ENCODE peak calls at places on chromosomes 5 and 9, in nine cellular contexts. T is heart right ventricle, U is ovary, X is right lobe of liver, G is left ventricle myocardium inferior, O is endothelial cell, I is MM.1S, E is breast epithelium, M is cardiac muscle cell. K is an unnamed sample.

GRCh38 chr9:82538634-82539033 is 524.3 kb downstream of the RASEF start:
- DNase-seq in T (no peak), U (no peak), X (no peak), G (no peak), O (no peak), I (no peak), E (no peak), M (no peak), K (no peak)

GRCh38 chr9:91082709-91083108 is 279.0 kb downstream of the AUH start:
- DNase-seq in T (no peak), U (no peak), X (no peak), G (no peak), O (no peak), I (no peak), E (no peak), M (no peak), K (no peak)

GRCh38 chr9:92706218-92706940 is 36.4 kb upstream of the IPPK start:
- DNase-seq in T (no peak), U (no peak), X (no peak), G (no peak), O (peak; percentile 60), I (peak; percentile 25), E (peak; percentile 19), M (peak; percentile 39), K (no peak)

GRCh38 chr5:168471785-168472184 is 14.5 kb upstream of the RARS1 start:
- DNase-seq in T (no peak), U (no peak), X (no peak), G (no peak), O (no peak), I (no peak), E (no peak), M (no peak), K (no peak)

GRCh38 chr5:893711-894110 is 1.0 kb downstream of the TRIP13 start:
- DNase-seq in T (no peak), U (no peak), X (no peak), G (no peak), O (no peak), I (peak; percentile 94), E (no peak), M (no peak), K (no peak)

GRCh38 chr9:4541848-4542247 is 51.6 kb downstream of the SLC1A1 start:
- DNase-seq in T (no peak), U (no peak), X (no peak), G (no peak), O (no peak), I (no peak), E (no peak), M (no peak), K (no peak)

GRCh38 chr5:40428129-40428528 is 251.6 kb upstream of the PTGER4 start:
- DNase-seq in T (no peak), U (no peak), X (no peak), G (peak; percentile 28), O (no peak), I (no peak), E (no peak), M (peak; percentile 76), K (no peak)

GRCh38 chr5:132250547-132250946 is 6.9 kb upstream of the PDLIM4 start:
- DNase-seq in T (no peak), U (no peak), X (peak; percentile 13), G (no peak), O (no peak), I (no peak), E (no peak), M (no peak), K (peak; percentile 5)

GRCh38 chr5:59487068-59487686 is 406.3 kb downstream of the PDE4D start:
- DNase-seq in T (no peak), U (no peak), X (no peak), G (no peak), O (no peak), I (no peak), E (no peak), M (no peak), K (no peak)

GRCh38 chr5:170811719-170812118 is 28.2 kb downstream of the GABRP start:
- DNase-seq in T (no peak), U (no peak), X (no peak), G (no peak), O (no peak), I (no peak), E (no peak), M (no peak), K (no peak)

GRCh38 chr9:134604834-134605233 is 36.8 kb upstream of the COL5A1 start:
- DNase-seq in T (no peak), U (no peak), X (peak; percentile 23), G (no peak), O (peak; percentile 1), I (no peak), E (peak; percentile 43), M (no peak), K (no peak)

GRCh38 chr9:15935661-15936315 is 382.9 kb downstream of the CCDC171 start:
- DNase-seq in T (no peak), U (no peak), X (no peak), G (no peak), O (no peak), I (no peak), E (no peak), M (no peak), K (no peak)

GRCh38 chr5:157606046-157606445 is 30.5 kb upstream of the ADAM19 start:
- DNase-seq in T (no peak), U (no peak), X (no peak), G (no peak), O (no peak), I (no peak), E (no peak), M (no peak), K (no peak)

GRCh38 chr9:33233659-33234335 is 6.2 kb upstream of the SPINK4 start:
- DNase-seq in T (no peak), U (no peak), X (no peak), G (no peak), O (no peak), I (peak; percentile 4), E (peak; percentile 90), M (peak; percentile 79), K (no peak)

GRCh38 chr9:27750571-27750970 is 177.3 kb upstream of the C9orf72 start:
- DNase-seq in T (no peak), U (no peak), X (no peak), G (no peak), O (no peak), I (no peak), E (no peak), M (no peak), K (no peak)

GRCh38 chr5:34497031-34497808 is 158.9 kb upstream of the RAI14 start:
- DNase-seq in T (peak; percentile 76), U (peak; percentile 53), X (no peak), G (peak; percentile 75), O (no peak), I (no peak), E (no peak), M (peak; percentile 41), K (no peak)

GRCh38 chr5:15106530-15107283 is 235.1 kb upstream of the ANKH start:
- DNase-seq in T (no peak), U (no peak), X (no peak), G (no peak), O (no peak), I (no peak), E (no peak), M (no peak), K (no peak)

GRCh38 chr5:15103864-15104263 is 232.3 kb upstream of the ANKH start:
- DNase-seq in T (no peak), U (no peak), X (no peak), G (no peak), O (no peak), I (no peak), E (no peak), M (no peak), K (no peak)

GRCh38 chr5:15103130-15103529 is 231.6 kb upstream of the ANKH start:
- DNase-seq in T (no peak), U (no peak), X (no peak), G (no peak), O (peak; percentile 12), I (no peak), E (no peak), M (no peak), K (no peak)

GRCh38 chr5:15105799-15106393 is 234.3 kb upstream of the ANKH start:
- DNase-seq in T (no peak), U (no peak), X (peak; percentile 49), G (no peak), O (peak; percentile 56), I (peak; percentile 63), E (no peak), M (peak; percentile 71), K (no peak)
- TF ChIP-seq CTCF in T (peak; percentile 84), U (peak; percentile 28), X (peak; percentile 74), G (peak; percentile 83), O (peak; percentile 85), I (peak; percentile 83), E (no peak), M (peak; percentile 77), K (peak; percentile 63)

DNA sequence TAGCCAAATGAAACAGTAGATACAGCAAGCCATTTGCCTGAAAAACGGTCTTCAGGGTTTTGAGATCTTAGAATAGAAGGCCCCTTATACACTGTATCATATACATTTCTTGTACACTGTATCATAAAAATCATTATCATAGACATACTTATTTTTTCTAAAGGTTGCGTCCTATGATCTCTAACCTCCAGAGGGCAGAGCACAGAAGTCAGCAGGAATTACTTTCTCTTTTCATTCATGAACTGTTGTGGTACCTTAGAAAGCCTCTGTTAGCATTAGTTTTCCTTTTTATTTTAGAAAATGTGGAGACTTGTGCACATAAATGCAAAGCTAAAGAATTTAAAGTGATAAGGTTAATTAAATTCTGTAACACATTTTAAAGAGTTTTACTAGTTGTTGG is 115.4 kb downstream of the OXCT1 start:
- DNase-seq in T (no peak), U (no peak), X (no peak), G (no peak), O (no peak), I (peak; percentile 51), E (no peak), M (peak; percentile 17), K (no peak)
- TF ChIP-seq CTCF in T (peak; percentile 42), U (no peak), X (peak; percentile 38), G (peak; percentile 30), O (peak; percentile 26), I (peak; percentile 46), E (no peak), M (no peak), K (no peak)

GRCh38 chr9:84504360-84504759 is 163.8 kb upstream of the SLC28A3 start:
- DNase-seq in T (no peak), U (no peak), X (no peak), G (no peak), O (no peak), I (no peak), E (no peak), M (no peak), K (no peak)
- TF ChIP-seq CTCF in T (no peak), U (no peak), X (no peak), G (no peak), O (no peak), I (no peak), E (no peak), M (no peak), K (no peak)

GRCh38 chr5:25009063-25009462 is 364.3 kb upstream of the CDH10 start:
- DNase-seq in T (no peak), U (no peak), X (no peak), G (no peak), O (no peak), I (no peak), E (no peak), M (no peak), K (no peak)

DNA sequence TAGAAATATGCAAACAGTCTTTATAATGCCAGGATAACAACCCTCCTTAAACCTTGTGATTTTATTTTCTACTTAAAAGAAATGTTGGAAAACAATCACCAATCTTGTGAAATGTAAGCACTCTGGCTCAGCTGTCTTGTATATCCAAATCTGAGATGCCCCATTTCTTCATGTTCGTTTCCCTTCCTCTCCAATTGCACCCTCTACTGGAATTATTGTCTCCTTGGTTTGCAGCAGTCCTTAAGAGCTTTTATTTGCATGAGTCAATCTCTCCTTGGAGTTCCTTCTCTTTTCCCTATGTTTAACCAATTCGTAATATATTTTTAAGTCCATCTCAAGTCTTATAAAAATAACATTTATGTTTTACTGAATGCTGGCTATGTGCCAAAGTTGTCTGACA is 362.0 kb upstream of the CDH10 start:
- DNase-seq in T (no peak), U (no peak), X (no peak), G (no peak), O (peak; percentile 5), I (peak; percentile 50), E (no peak), M (no peak), K (no peak)
- TF ChIP-seq CTCF in T (no peak), U (no peak), X (no peak), G (no peak), O (no peak), I (peak; percentile 48), E (no peak), M (no peak), K (no peak)

K was measured in spleen.